ENCODE peak calls at places on chromosomes 6 and 20, in ten cellular contexts. One of them, this sample, is unnamed.

GRCh38 chr20:24761220-24762065 is 187.6 kb upstream of the CST7 start:
- DNase-seq in lower leg skin: no peak
- DNase-seq in fibroblast of the aortic adventitia: no peak
- DNase-seq in GM03348: no peak
- DNase-seq in foreskin melanocyte: no peak
- DNase-seq in NCI-H1105 treated with DMSO at 0.1 percent for 48 hours: no peak
- DNase-seq in T-helper 9 cell: no peak
- DNase-seq in HuH-7.5: no peak
- DNase-seq in astrocyte of the spinal cord: no peak
- DNase-seq in fibroblast of pulmonary artery: no peak
- DNase-seq in this sample: no peak

GRCh38 chr20:6680441-6680840 is 87.0 kb upstream of the BMP2 start:
- DNase-seq in lower leg skin: no peak
- DNase-seq in fibroblast of the aortic adventitia: no peak
- DNase-seq in GM03348: no peak
- DNase-seq in foreskin melanocyte: no peak
- DNase-seq in NCI-H1105 treated with DMSO at 0.1 percent for 48 hours: no peak
- DNase-seq in T-helper 9 cell: no peak
- DNase-seq in HuH-7.5: no peak
- DNase-seq in astrocyte of the spinal cord: no peak
- DNase-seq in fibroblast of pulmonary artery: no peak
- DNase-seq in this sample: no peak

GRCh38 chr6:166526937-166527336 is 59.5 kb downstream of the RAMACL start:
- DNase-seq in lower leg skin: no peak
- DNase-seq in fibroblast of the aortic adventitia: no peak
- DNase-seq in GM03348: no peak
- DNase-seq in foreskin melanocyte: no peak
- DNase-seq in NCI-H1105 treated with DMSO at 0.1 percent for 48 hours: no peak
- DNase-seq in T-helper 9 cell: no peak
- DNase-seq in HuH-7.5: no peak
- DNase-seq in astrocyte of the spinal cord: no peak
- DNase-seq in fibroblast of pulmonary artery: no peak
- DNase-seq in this sample: no peak

GRCh38 chr6:122652431-122652830 is 42.2 kb downstream of the PKIB start:
- DNase-seq in lower leg skin: no peak
- DNase-seq in fibroblast of the aortic adventitia: peak; percentile 23
- DNase-seq in GM03348: no peak
- DNase-seq in foreskin melanocyte: no peak
- DNase-seq in NCI-H1105 treated with DMSO at 0.1 percent for 48 hours: no peak
- DNase-seq in T-helper 9 cell: no peak
- DNase-seq in HuH-7.5: no peak
- DNase-seq in astrocyte of the spinal cord: peak; percentile 56
- DNase-seq in fibroblast of pulmonary artery: no peak
- DNase-seq in this sample: peak; percentile 17

GRCh38 chr6:20367716-20368485 is 33.8 kb upstream of the E2F3 start:
- DNase-seq in lower leg skin: no peak
- DNase-seq in fibroblast of the aortic adventitia: no peak
- DNase-seq in GM03348: no peak
- DNase-seq in foreskin melanocyte: no peak
- DNase-seq in NCI-H1105 treated with DMSO at 0.1 percent for 48 hours: no peak
- DNase-seq in T-helper 9 cell: no peak
- DNase-seq in HuH-7.5: no peak
- DNase-seq in astrocyte of the spinal cord: no peak
- DNase-seq in fibroblast of pulmonary artery: no peak
- DNase-seq in this sample: no peak

GRCh38 chr6:143431226-143431625 is 19.3 kb downstream of the ADAT2 start:
- DNase-seq in lower leg skin: no peak
- DNase-seq in fibroblast of the aortic adventitia: no peak
- DNase-seq in GM03348: no peak
- DNase-seq in foreskin melanocyte: no peak
- DNase-seq in NCI-H1105 treated with DMSO at 0.1 percent for 48 hours: no peak
- DNase-seq in T-helper 9 cell: no peak
- DNase-seq in HuH-7.5: no peak
- DNase-seq in astrocyte of the spinal cord: no peak
- DNase-seq in fibroblast of pulmonary artery: no peak
- DNase-seq in this sample: no peak

GRCh38 chr6:1659816-1660215 is 50.1 kb downstream of the FOXC1 start:
- DNase-seq in lower leg skin: no peak
- DNase-seq in fibroblast of the aortic adventitia: no peak
- DNase-seq in GM03348: no peak
- DNase-seq in foreskin melanocyte: no peak
- DNase-seq in NCI-H1105 treated with DMSO at 0.1 percent for 48 hours: no peak
- DNase-seq in T-helper 9 cell: no peak
- DNase-seq in HuH-7.5: no peak
- DNase-seq in astrocyte of the spinal cord: no peak
- DNase-seq in fibroblast of pulmonary artery: no peak
- DNase-seq in this sample: no peak

GRCh38 chr6:160804639-160805038 is 102.6 kb downstream of the PLG start:
- DNase-seq in lower leg skin: no peak
- DNase-seq in fibroblast of the aortic adventitia: no peak
- DNase-seq in GM03348: no peak
- DNase-seq in foreskin melanocyte: no peak
- DNase-seq in NCI-H1105 treated with DMSO at 0.1 percent for 48 hours: no peak
- DNase-seq in T-helper 9 cell: no peak
- DNase-seq in HuH-7.5: no peak
- DNase-seq in astrocyte of the spinal cord: no peak
- DNase-seq in fibroblast of pulmonary artery: no peak
- DNase-seq in this sample: no peak

GRCh38 chr6:14046476-14047068 is 71.0 kb upstream of the CD83 start:
- DNase-seq in lower leg skin: peak; percentile 23
- DNase-seq in fibroblast of the aortic adventitia: peak; percentile 53
- DNase-seq in GM03348: peak; percentile 78
- DNase-seq in foreskin melanocyte: no peak
- DNase-seq in NCI-H1105 treated with DMSO at 0.1 percent for 48 hours: peak; percentile 54
- DNase-seq in T-helper 9 cell: no peak
- DNase-seq in HuH-7.5: peak; percentile 43
- DNase-seq in astrocyte of the spinal cord: peak; percentile 45
- DNase-seq in fibroblast of pulmonary artery: peak; percentile 55
- DNase-seq in this sample: peak; percentile 73

GRCh38 chr20:49573900-49574416 is 6.0 kb upstream of the PTGIS start:
- DNase-seq in lower leg skin: no peak
- DNase-seq in fibroblast of the aortic adventitia: peak; percentile 94
- DNase-seq in GM03348: peak; percentile 78
- DNase-seq in foreskin melanocyte: no peak
- DNase-seq in NCI-H1105 treated with DMSO at 0.1 percent for 48 hours: no peak
- DNase-seq in T-helper 9 cell: no peak
- DNase-seq in HuH-7.5: no peak
- DNase-seq in astrocyte of the spinal cord: no peak
- DNase-seq in fibroblast of pulmonary artery: no peak
- DNase-seq in this sample: peak; percentile 74

GRCh38 chr6:25366785-25367657 is 87.8 kb downstream of the CARMIL1 start:
- DNase-seq in lower leg skin: no peak
- DNase-seq in fibroblast of the aortic adventitia: peak; percentile 16
- DNase-seq in GM03348: no peak
- DNase-seq in foreskin melanocyte: no peak
- DNase-seq in NCI-H1105 treated with DMSO at 0.1 percent for 48 hours: no peak
- DNase-seq in T-helper 9 cell: no peak
- DNase-seq in HuH-7.5: no peak
- DNase-seq in astrocyte of the spinal cord: no peak
- DNase-seq in fibroblast of pulmonary artery: peak; percentile 14
- DNase-seq in this sample: peak; percentile 18

GRCh38 chr6:37135835-37136694 is 33.9 kb upstream of the PIM1 start:
- DNase-seq in lower leg skin: no peak
- DNase-seq in fibroblast of the aortic adventitia: no peak
- DNase-seq in GM03348: no peak
- DNase-seq in foreskin melanocyte: no peak
- DNase-seq in NCI-H1105 treated with DMSO at 0.1 percent for 48 hours: no peak
- DNase-seq in T-helper 9 cell: no peak
- DNase-seq in HuH-7.5: no peak
- DNase-seq in astrocyte of the spinal cord: no peak
- DNase-seq in fibroblast of pulmonary artery: peak; percentile 43
- DNase-seq in this sample: no peak

GRCh38 chr6:143596857-143597256 is 80.9 kb upstream of the PHACTR2 start:
- DNase-seq in lower leg skin: peak; percentile 68
- DNase-seq in fibroblast of the aortic adventitia: peak; percentile 97
- DNase-seq in GM03348: peak; percentile 75
- DNase-seq in foreskin melanocyte: no peak
- DNase-seq in NCI-H1105 treated with DMSO at 0.1 percent for 48 hours: no peak
- DNase-seq in T-helper 9 cell: no peak
- DNase-seq in HuH-7.5: no peak
- DNase-seq in astrocyte of the spinal cord: peak; percentile 25
- DNase-seq in fibroblast of pulmonary artery: peak; percentile 99
- DNase-seq in this sample: no peak

GRCh38 chr20:9052136-9052535 is 16.8 kb upstream of the PLCB4 start:
- DNase-seq in lower leg skin: no peak
- DNase-seq in fibroblast of the aortic adventitia: no peak
- DNase-seq in GM03348: no peak
- DNase-seq in foreskin melanocyte: no peak
- DNase-seq in NCI-H1105 treated with DMSO at 0.1 percent for 48 hours: no peak
- DNase-seq in T-helper 9 cell: no peak
- DNase-seq in HuH-7.5: no peak
- DNase-seq in astrocyte of the spinal cord: no peak
- DNase-seq in fibroblast of pulmonary artery: no peak
- DNase-seq in this sample: no peak

GRCh38 chr20:59948212-59948611 is 8.0 kb downstream of the FAM217B start:
- DNase-seq in lower leg skin: no peak
- DNase-seq in fibroblast of the aortic adventitia: no peak
- DNase-seq in GM03348: no peak
- DNase-seq in foreskin melanocyte: no peak
- DNase-seq in NCI-H1105 treated with DMSO at 0.1 percent for 48 hours: no peak
- DNase-seq in T-helper 9 cell: no peak
- DNase-seq in HuH-7.5: no peak
- DNase-seq in astrocyte of the spinal cord: no peak
- DNase-seq in fibroblast of pulmonary artery: no peak
- DNase-seq in this sample: no peak

GRCh38 chr6:151763938-151764680 is 43.4 kb upstream of the ESR1 start:
- DNase-seq in lower leg skin: peak; percentile 92
- DNase-seq in fibroblast of the aortic adventitia: peak; percentile 97
- DNase-seq in GM03348: peak; percentile 90
- DNase-seq in foreskin melanocyte: no peak
- DNase-seq in NCI-H1105 treated with DMSO at 0.1 percent for 48 hours: peak; percentile 55
- DNase-seq in T-helper 9 cell: no peak
- DNase-seq in HuH-7.5: peak; percentile 53
- DNase-seq in astrocyte of the spinal cord: peak; percentile 77
- DNase-seq in fibroblast of pulmonary artery: peak; percentile 93
- DNase-seq in this sample: peak; percentile 83

GRCh38 chr20:33348136-33348937 is 53.0 kb downstream of the CDK5RAP1 start:
- DNase-seq in lower leg skin: no peak
- DNase-seq in fibroblast of the aortic adventitia: no peak
- DNase-seq in GM03348: no peak
- DNase-seq in foreskin melanocyte: no peak
- DNase-seq in NCI-H1105 treated with DMSO at 0.1 percent for 48 hours: no peak
- DNase-seq in T-helper 9 cell: no peak
- DNase-seq in HuH-7.5: no peak
- DNase-seq in astrocyte of the spinal cord: no peak
- DNase-seq in fibroblast of pulmonary artery: no peak
- DNase-seq in this sample: no peak

GRCh38 chr20:61839223-61839911 is 226.3 kb downstream of the TAF4 start:
- DNase-seq in lower leg skin: no peak
- DNase-seq in fibroblast of the aortic adventitia: no peak
- DNase-seq in GM03348: no peak
- DNase-seq in foreskin melanocyte: no peak
- DNase-seq in NCI-H1105 treated with DMSO at 0.1 percent for 48 hours: no peak
- DNase-seq in T-helper 9 cell: no peak
- DNase-seq in HuH-7.5: no peak
- DNase-seq in astrocyte of the spinal cord: no peak
- DNase-seq in fibroblast of pulmonary artery: no peak
- DNase-seq in this sample: no peak

GRCh38 chr6:50862172-50862571 is 43.5 kb downstream of the TFAP2B start:
- DNase-seq in lower leg skin: no peak
- DNase-seq in fibroblast of the aortic adventitia: no peak
- DNase-seq in GM03348: no peak
- DNase-seq in foreskin melanocyte: peak; percentile 11
- DNase-seq in NCI-H1105 treated with DMSO at 0.1 percent for 48 hours: no peak
- DNase-seq in T-helper 9 cell: no peak
- DNase-seq in HuH-7.5: no peak
- DNase-seq in astrocyte of the spinal cord: no peak
- DNase-seq in fibroblast of pulmonary artery: no peak
- DNase-seq in this sample: no peak

GRCh38 chr6:64010010-64010409 is 374.4 kb downstream of the PHF3 start:
- DNase-seq in lower leg skin: no peak
- DNase-seq in fibroblast of the aortic adventitia: no peak
- DNase-seq in GM03348: no peak
- DNase-seq in foreskin melanocyte: no peak
- DNase-seq in NCI-H1105 treated with DMSO at 0.1 percent for 48 hours: no peak
- DNase-seq in T-helper 9 cell: no peak
- DNase-seq in HuH-7.5: no peak
- DNase-seq in astrocyte of the spinal cord: no peak
- DNase-seq in fibroblast of pulmonary artery: no peak
- DNase-seq in this sample: no peak

GRCh38 chr6:107062691-107063090 is 34.7 kb downstream of the MTRES1 start:
- DNase-seq in lower leg skin: no peak
- DNase-seq in fibroblast of the aortic adventitia: no peak
- DNase-seq in GM03348: no peak
- DNase-seq in foreskin melanocyte: no peak
- DNase-seq in NCI-H1105 treated with DMSO at 0.1 percent for 48 hours: no peak
- DNase-seq in T-helper 9 cell: no peak
- DNase-seq in HuH-7.5: no peak
- DNase-seq in astrocyte of the spinal cord: no peak
- DNase-seq in fibroblast of pulmonary artery: no peak
- DNase-seq in this sample: no peak

GRCh38 chr6:37316071-37316470 is 37.7 kb upstream of the RNF8 start:
- DNase-seq in lower leg skin: no peak
- DNase-seq in fibroblast of the aortic adventitia: no peak
- DNase-seq in GM03348: no peak
- DNase-seq in foreskin melanocyte: no peak
- DNase-seq in NCI-H1105 treated with DMSO at 0.1 percent for 48 hours: no peak
- DNase-seq in T-helper 9 cell: no peak
- DNase-seq in HuH-7.5: no peak
- DNase-seq in astrocyte of the spinal cord: no peak
- DNase-seq in fibroblast of pulmonary artery: no peak
- DNase-seq in this sample: no peak

GRCh38 chr20:43824699-43825402 is 89.8 kb upstream of the TOX2 start:
- DNase-seq in lower leg skin: no peak
- DNase-seq in fibroblast of the aortic adventitia: peak; percentile 53
- DNase-seq in GM03348: peak; percentile 11
- DNase-seq in foreskin melanocyte: no peak
- DNase-seq in NCI-H1105 treated with DMSO at 0.1 percent for 48 hours: peak; percentile 65
- DNase-seq in T-helper 9 cell: no peak
- DNase-seq in HuH-7.5: no peak
- DNase-seq in astrocyte of the spinal cord: peak; percentile 39
- DNase-seq in fibroblast of pulmonary artery: peak; percentile 64
- DNase-seq in this sample: peak; percentile 81

GRCh38 chr20:1417790-1418189 is 24.9 kb upstream of the FKBP1A start:
- DNase-seq in lower leg skin: no peak
- DNase-seq in fibroblast of the aortic adventitia: no peak
- DNase-seq in GM03348: no peak
- DNase-seq in foreskin melanocyte: no peak
- DNase-seq in NCI-H1105 treated with DMSO at 0.1 percent for 48 hours: no peak
- DNase-seq in T-helper 9 cell: no peak
- DNase-seq in HuH-7.5: no peak
- DNase-seq in astrocyte of the spinal cord: no peak
- DNase-seq in fibroblast of pulmonary artery: no peak
- DNase-seq in this sample: no peak

GRCh38 chr20:52869276-52869675 is 102.9 kb upstream of the TSHZ2 start:
- DNase-seq in lower leg skin: no peak
- DNase-seq in fibroblast of the aortic adventitia: no peak
- DNase-seq in GM03348: no peak
- DNase-seq in foreskin melanocyte: no peak
- DNase-seq in NCI-H1105 treated with DMSO at 0.1 percent for 48 hours: no peak
- DNase-seq in T-helper 9 cell: no peak
- DNase-seq in HuH-7.5: no peak
- DNase-seq in astrocyte of the spinal cord: no peak
- DNase-seq in fibroblast of pulmonary artery: no peak
- DNase-seq in this sample: no peak

GRCh38 chr6:121309768-121310473 is 24.4 kb downstream of the TBC1D32 start:
- DNase-seq in lower leg skin: no peak
- DNase-seq in fibroblast of the aortic adventitia: peak; percentile 61
- DNase-seq in GM03348: peak; percentile 27
- DNase-seq in foreskin melanocyte: peak; percentile 29
- DNase-seq in NCI-H1105 treated with DMSO at 0.1 percent for 48 hours: no peak
- DNase-seq in T-helper 9 cell: no peak
- DNase-seq in HuH-7.5: no peak
- DNase-seq in astrocyte of the spinal cord: peak; percentile 62
- DNase-seq in fibroblast of pulmonary artery: peak; percentile 61
- DNase-seq in this sample: peak; percentile 35

GRCh38 chr6:54285595-54285994 is 22.6 kb upstream of the TINAG start:
- DNase-seq in lower leg skin: no peak
- DNase-seq in fibroblast of the aortic adventitia: peak; percentile 26
- DNase-seq in GM03348: peak; percentile 16
- DNase-seq in foreskin melanocyte: no peak
- DNase-seq in NCI-H1105 treated with DMSO at 0.1 percent for 48 hours: no peak
- DNase-seq in T-helper 9 cell: no peak
- DNase-seq in HuH-7.5: no peak
- DNase-seq in astrocyte of the spinal cord: no peak
- DNase-seq in fibroblast of pulmonary artery: no peak
- DNase-seq in this sample: peak; percentile 6

GRCh38 chr6:36362551-36363389 is 24.7 kb downstream of the ETV7 start:
- DNase-seq in lower leg skin: no peak
- DNase-seq in fibroblast of the aortic adventitia: no peak
- DNase-seq in GM03348: no peak
- DNase-seq in foreskin melanocyte: no peak
- DNase-seq in NCI-H1105 treated with DMSO at 0.1 percent for 48 hours: no peak
- DNase-seq in T-helper 9 cell: no peak
- DNase-seq in HuH-7.5: no peak
- DNase-seq in astrocyte of the spinal cord: no peak
- DNase-seq in fibroblast of pulmonary artery: peak; percentile 21
- DNase-seq in this sample: no peak

This sample was measured in astrocyte of the hippocampus.